ENCODE peak calls at places on chromosomes 11 and 22, in four cellular contexts. T is cardiac muscle cell, A is spleen, U is fibroblast of mammary gland. P is an unnamed sample.

GRCh38 chr11:116427903-116428637 is 344.7 kb downstream of the BUD13 start:
- DNase-seq in A (no peak), T (peak), U (no peak), P (no peak)

GRCh38 chr11:64863381-64864060 is 14.9 kb downstream of the EHD1 start:
- DNase-seq in A (peak), T (no peak), U (no peak), P (no peak)

GRCh38 chr11:94379619-94380018 is 21.6 kb downstream of the GPR83 start:
- DNase-seq in U (no peak), T (no peak), A (no peak), P (no peak)

GRCh38 chr11:69810289-69811118 is 8.7 kb downstream of the FGF3 start:
- DNase-seq in U (no peak), T (no peak), A (no peak), P (no peak)

GRCh38 chr11:120998581-120998980 is 25.3 kb upstream of the TBCEL start:
- DNase-seq in U (no peak), T (no peak), A (no peak), P (no peak)

GRCh38 chr22:36769541-36769940 is 6.4 kb downstream of the IFT27 start:
- DNase-seq in T (no peak), U (no peak), A (peak), P (no peak)

GRCh38 chr11:73972187-73972586 is 10.5 kb downstream of the UCP2 start:
- DNase-seq in A (peak), U (no peak), T (no peak), P (no peak)

GRCh38 chr11:14411818-14412217 is 52.8 kb upstream of the RRAS2 start:
- DNase-seq in T (no peak), A (no peak), U (peak), P (peak)

GRCh38 chr11:78790784-78791183 is 216.1 kb upstream of the NARS2 start:
- DNase-seq in T (no peak), U (no peak), A (no peak), P (no peak)

GRCh38 chr11:15655552-15655951 is 540.8 kb downstream of the INSC start:
- DNase-seq in A (no peak), U (no peak), T (no peak), P (no peak)

GRCh38 chr22:48945621-48946458 is 881.8 kb downstream of the BRD1 start:
- DNase-seq in A (peak), T (no peak), U (no peak), P (no peak)

GRCh38 chr11:36583667-36584066 is 10.6 kb upstream of the IFTAP start:
- DNase-seq in A (no peak), T (no peak), U (no peak), P (no peak)

GRCh38 chr11:104771782-104772181 is 126.5 kb downstream of the CASP12 start:
- DNase-seq in T (no peak), U (peak), A (no peak), P (no peak)

GRCh38 chr22:48254311-48254873 is 1491.9 kb downstream of the TBC1D22A start:
- DNase-seq in U (no peak), A (peak), T (no peak), P (no peak)

GRCh38 chr11:71342951-71343827 is 90.8 kb upstream of the SHANK2 start:
- DNase-seq in T (peak), U (peak), A (peak), P (peak)

GRCh38 chr11:69860244-69860643 is 41.0 kb upstream of the FGF3 start:
- DNase-seq in U (no peak), T (no peak), A (no peak), P (no peak)

GRCh38 chr11:2201542-2201941 is 29.9 kb upstream of the TH start:
- DNase-seq in U (no peak), T (no peak), A (no peak), P (no peak)

GRCh38 chr22:45328822-45329535 is 19.2 kb downstream of the FAM118A start:
- DNase-seq in A (no peak), U (no peak), T (no peak), P (no peak)

GRCh38 chr11:13486926-13487660 is 8.7 kb downstream of the PTH start:
- DNase-seq in T (peak), A (peak), U (peak), P (no peak)

GRCh38 chr22:36009085-36009484 is 19.5 kb downstream of the RBFOX2 start:
- DNase-seq in A (no peak), U (peak), T (no peak), P (peak)

GRCh38 chr11:78870655-78871054 is 296.0 kb upstream of the NARS2 start:
- DNase-seq in U (no peak), T (no peak), A (no peak), P (no peak)

GRCh38 chr11:69443138-69443967 is 38.1 kb upstream of the LINC01488 start:
- DNase-seq in T (peak), A (peak), U (peak), P (peak)

GRCh38 chr11:132028380-132029240 is 658.2 kb downstream of the NTM start:
- DNase-seq in U (peak), T (peak), A (no peak), P (peak)
- TF ChIP-seq CTCF in U (peak), T (peak), A (peak), P (peak)

GRCh38 chr11:29634248-29634647 is 382.6 kb downstream of the KCNA4 start:
- DNase-seq in T (no peak), A (no peak), U (no peak), P (no peak)
- TF ChIP-seq CTCF in T (peak), A (no peak), U (peak), P (no peak)

GRCh38 chr11:46247664-46248063 is 29.8 kb upstream of the CREB3L1 start:
- DNase-seq in A (no peak), U (peak), T (peak), P (no peak)
- TF ChIP-seq CTCF in A (no peak), U (peak), T (peak), P (peak)

DNA sequence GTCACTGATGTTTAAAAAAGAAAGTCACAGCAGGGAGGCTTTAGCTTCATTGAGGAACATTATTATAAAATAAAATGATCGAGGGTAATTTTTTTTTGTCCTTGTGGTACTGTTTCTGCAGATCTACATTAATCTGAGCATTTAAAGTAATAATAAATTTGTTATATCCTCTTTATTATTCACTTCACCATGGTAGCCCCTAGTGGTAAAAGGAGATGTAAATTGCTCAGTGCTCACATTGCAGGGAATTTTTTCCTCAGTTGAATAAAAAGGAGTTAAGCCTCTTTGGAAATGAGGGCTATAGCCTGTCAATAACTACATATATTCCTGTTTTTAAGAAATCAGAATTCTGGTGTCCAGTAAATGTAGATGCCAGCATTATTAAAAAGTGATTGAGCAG is 99.7 kb upstream of the VPREB1 start:
- DNase-seq in T (no peak), A (no peak), U (peak), P (no peak)
- TF ChIP-seq CTCF in T (no peak), A (no peak), U (no peak), P (peak)

GRCh38 chr22:31148953-31149627 is 8.8 kb upstream of the PLA2G3 start:
- DNase-seq in T (peak), U (peak), A (no peak), P (peak)
- TF ChIP-seq CTCF in T (peak), U (peak), A (peak), P (peak)

GRCh38 chr11:119940401-119940976 is 197.4 kb downstream of the TRIM29 start:
- DNase-seq in A (no peak), T (peak), U (no peak), P (no peak)

GRCh38 chr11:119937412-119937811 is 200.5 kb downstream of the TRIM29 start:
- DNase-seq in A (no peak), U (no peak), T (no peak), P (no peak)

GRCh38 chr11:119942583-119943338 is 195.2 kb downstream of the TRIM29 start:
- DNase-seq in T (peak), U (peak), A (no peak), P (peak)

DNA sequence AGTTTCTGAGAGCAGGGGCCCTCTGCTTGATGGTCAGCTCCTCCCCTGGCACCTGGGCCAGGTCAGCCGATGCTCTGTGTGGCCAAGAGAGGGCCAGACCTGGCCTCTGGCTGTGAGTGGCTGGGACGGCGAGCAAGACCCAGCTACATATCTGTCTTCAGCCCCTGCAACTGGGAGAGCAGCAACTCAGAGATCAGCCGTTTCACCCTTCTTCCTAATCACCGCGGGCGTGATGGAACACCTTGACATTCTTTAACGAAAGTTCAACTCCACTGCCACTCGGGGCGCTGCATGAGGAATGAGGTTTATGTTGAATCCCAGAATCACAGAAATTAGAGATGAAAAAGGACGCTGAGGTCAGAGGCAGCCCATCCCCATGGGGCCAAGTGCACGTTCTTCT is 195.9 kb downstream of the TRIM29 start:
- DNase-seq in A (no peak), U (no peak), T (no peak), P (no peak)
- TF ChIP-seq CTCF in A (no peak), U (no peak), T (no peak), P (peak)

DNA sequence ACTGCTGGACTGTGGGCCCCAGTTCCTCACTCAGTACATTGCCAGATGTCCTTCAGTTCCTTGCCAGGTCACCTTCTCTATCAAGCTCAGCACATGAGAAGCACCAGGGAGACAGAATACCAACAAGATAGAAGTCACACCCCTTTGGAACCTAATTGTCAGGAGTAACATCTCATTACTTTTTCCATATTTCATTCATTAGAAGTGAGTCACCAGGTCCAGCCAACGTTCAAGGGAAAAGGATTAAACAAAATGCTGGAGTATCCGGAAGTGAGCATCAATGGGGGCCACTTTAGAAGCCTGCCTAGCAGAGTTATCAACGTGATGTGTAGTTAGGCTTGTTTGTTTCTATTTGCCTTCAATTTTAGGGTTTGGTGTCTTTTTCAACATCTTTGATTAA is 569.3 kb downstream of the MIAT start:
- DNase-seq in T (no peak), U (no peak), A (no peak), P (peak)
- TF ChIP-seq CTCF in T (no peak), U (no peak), A (no peak), P (no peak)

DNA sequence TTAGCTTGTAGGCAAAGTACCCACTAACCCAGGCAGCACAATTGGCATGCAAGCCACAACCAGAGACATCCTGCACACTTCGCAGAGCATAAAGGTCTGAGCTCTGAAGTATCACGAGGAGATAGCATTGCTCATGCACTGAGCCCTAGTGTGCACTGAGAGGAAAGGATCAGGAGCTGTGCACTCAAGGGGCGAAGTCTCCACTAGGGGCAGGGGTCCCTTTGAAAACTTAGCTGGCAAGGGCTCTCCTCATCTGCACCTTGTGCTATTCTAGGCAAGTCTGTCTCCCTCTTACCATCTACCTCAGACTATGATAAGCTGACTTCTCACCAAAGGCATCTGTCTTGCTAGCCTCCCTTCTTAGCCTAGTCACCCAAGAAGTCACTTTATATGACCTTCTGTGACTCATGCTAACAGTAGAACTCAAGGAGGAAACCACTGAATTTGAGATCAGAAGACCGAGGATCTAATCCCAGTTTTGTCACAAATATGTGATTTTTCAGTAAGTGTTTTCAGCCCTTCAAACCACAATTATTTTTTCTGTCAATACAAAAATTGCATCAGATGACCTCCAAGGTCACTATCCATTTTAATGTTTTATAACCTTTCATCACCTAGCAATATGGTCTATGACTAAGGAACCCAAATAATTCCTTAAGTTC is 1078.0 kb downstream of the NTM start:
- DNase-seq in T (no peak), U (no peak), A (no peak), P (peak)
- TF ChIP-seq CTCF in T (no peak), U (no peak), A (no peak), P (peak)

GRCh38 chr22:19488884-19489843 is 9.4 kb downstream of the CDC45 start:
- DNase-seq in A (no peak), T (no peak), U (peak), P (no peak)
- TF ChIP-seq CTCF in A (no peak), T (peak), U (no peak), P (no peak)